ENCODE peak calls at places on chromosomes 2 and 18, in five cellular contexts. U is A549, A is IMR-90, P is GM12878, C is adrenal gland. I is an unnamed sample.

GRCh38 chr2:29213871-29214341 is 98.7 kb downstream of the CLIP4 start:
- DNase-seq in U (no peak), A (peak), P (no peak), C (peak), I (no peak)

GRCh38 chr2:120110507-120110906 is 97.6 kb downstream of the EPB41L5 start:
- DNase-seq in U (no peak), A (no peak), P (no peak), C (no peak), I (no peak)

GRCh38 chr2:201999289-201999688 is 34.4 kb upstream of the FZD7 start:
- DNase-seq in U (no peak), A (peak), P (no peak), C (no peak), I (peak)

GRCh38 chr2:187580462-187581124 is 26.4 kb upstream of the TFPI start:
- DNase-seq in U (peak), A (peak), P (no peak), C (no peak), I (no peak)

GRCh38 chr2:127676906-127677305 is 1.6 kb upstream of the LIMS2 start:
- DNase-seq in U (no peak), A (no peak), P (no peak), C (no peak), I (peak)

GRCh38 chr18:48711651-48712486 is 173.0 kb downstream of the CTIF start:
- DNase-seq in U (peak), A (peak), P (no peak), C (peak), I (peak)

GRCh38 chr2:132670104-132670960 is at the start of gene LYPD1:
- DNase-seq in U (peak), A (no peak), P (no peak), C (peak), I (peak)

GRCh38 chr18:10234912-10235439 is 219.5 kb upstream of the APCDD1 start:
- DNase-seq in U (no peak), A (peak), P (no peak), C (no peak), I (no peak)

GRCh38 chr2:214465386-214466146 is 54.7 kb downstream of the VWC2L start:
- DNase-seq in U (no peak), A (peak), P (no peak), C (no peak), I (peak)

GRCh38 chr18:45166341-45167108 is 448.8 kb upstream of the SLC14A2 start:
- DNase-seq in U (peak), A (peak), P (no peak), C (no peak), I (no peak)

GRCh38 chr2:235749121-235749780 is 255.4 kb downstream of the AGAP1 start:
- DNase-seq in U (no peak), A (peak), P (no peak), C (no peak), I (no peak)

GRCh38 chr18:74499633-74500032 is 3.5 kb downstream of the CNDP2 start:
- DNase-seq in U (no peak), A (no peak), P (peak), C (peak), I (peak)

GRCh38 chr2:110780461-110780860 is 48.1 kb downstream of the ACOXL start:
- DNase-seq in U (no peak), A (no peak), P (no peak), C (no peak), I (no peak)

GRCh38 chr2:129179199-129179598 is 800.3 kb upstream of the RAB6C start:
- DNase-seq in U (no peak), A (no peak), P (no peak), C (no peak), I (no peak)

GRCh38 chr18:69397096-69397495 is 3.6 kb upstream of the DOK6 start:
- DNase-seq in U (no peak), A (peak), P (no peak), C (no peak), I (no peak)

GRCh38 chr2:195575879-195576391 is 81.1 kb upstream of the SLC39A10 start:
- DNase-seq in U (peak), A (peak), P (no peak), C (no peak), I (no peak)
- H3K27ac ChIP-seq in U (peak), A (peak), P (no peak), C (no peak), I (no peak)

GRCh38 chr2:226717719-226718118 is 81.9 kb downstream of the IRS1 start:
- DNase-seq in U (no peak), A (no peak), P (no peak), C (no peak), I (no peak)
- TF ChIP-seq POLR2A in U (no peak), A (no peak), P (no peak), C (no peak), I (no peak)

DNA sequence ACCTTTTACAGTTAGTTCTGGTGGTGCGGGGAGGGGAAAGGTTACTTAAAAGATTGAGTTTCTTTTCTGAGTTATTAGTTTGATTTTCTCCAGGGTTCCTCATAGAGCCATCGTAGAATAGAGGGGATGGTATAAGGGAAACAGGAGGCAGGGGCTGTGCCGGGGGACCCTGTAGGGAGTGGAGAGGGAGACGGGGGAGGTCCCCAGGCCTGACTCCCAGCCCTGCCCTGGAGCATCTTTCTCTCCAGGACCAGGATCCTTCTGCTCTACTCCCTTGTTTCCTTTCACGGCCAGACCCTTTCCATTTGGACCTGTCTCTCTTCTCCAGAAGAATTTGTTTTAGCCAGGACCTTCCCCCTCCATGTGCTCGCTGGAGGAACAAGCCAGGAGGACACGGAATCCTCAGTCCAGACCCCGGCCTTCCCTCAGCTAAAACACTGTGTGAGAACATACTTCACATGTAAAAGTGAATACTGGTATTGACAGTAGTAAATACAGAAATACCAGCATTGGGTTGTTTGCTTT is 35.4 kb downstream of the DGKD start:
- DNase-seq in U (no peak), A (no peak), P (no peak), C (no peak), I (no peak)
- H3K27ac ChIP-seq in U (peak), A (no peak), P (no peak), C (no peak), I (no peak)

GRCh38 chr2:239805043-239805329 is 220.2 kb downstream of the NDUFA10 start:
- DNase-seq in U (no peak), A (no peak), P (no peak), C (peak), I (no peak)
- TF ChIP-seq POLR2A in U (no peak), A (no peak), P (no peak), C (no peak), I (no peak)

DNA sequence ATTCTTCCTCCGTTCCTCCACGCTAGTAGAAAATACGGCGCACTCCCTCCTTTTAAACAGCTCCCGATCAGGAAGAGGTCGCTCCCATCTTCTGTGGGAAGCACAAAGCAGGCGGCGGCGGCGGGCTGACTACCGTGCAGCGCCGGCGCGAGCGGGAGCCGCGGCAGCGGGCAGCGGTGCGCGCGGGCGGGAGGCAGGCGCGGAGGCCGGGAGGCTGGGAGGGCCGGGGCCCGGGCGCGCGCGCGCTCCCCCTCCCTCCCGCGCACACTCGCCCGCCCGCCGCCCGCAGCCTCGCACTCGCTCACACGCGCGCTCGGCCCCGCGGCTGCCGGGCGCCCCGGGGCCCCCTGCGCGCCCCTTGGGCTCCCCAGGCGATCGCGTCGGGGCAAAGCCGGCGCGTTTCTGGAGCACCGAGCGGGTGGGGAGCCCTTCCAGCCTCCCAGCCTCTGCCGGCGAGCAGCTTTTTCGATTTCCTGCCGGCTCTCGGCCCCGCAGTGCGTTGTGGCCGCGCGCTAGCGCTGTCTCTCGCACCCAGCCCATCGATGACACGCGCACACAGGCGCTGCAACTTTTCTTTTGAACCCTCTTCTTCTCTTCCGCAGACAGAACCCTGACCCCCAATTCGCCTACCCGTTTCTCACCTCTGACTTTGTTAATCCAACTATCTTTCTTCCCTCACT is at the start of gene SLC8A1:
- DNase-seq in U (peak), A (peak), P (no peak), C (no peak), I (peak)
- H3K27ac ChIP-seq in U (peak), A (peak), P (no peak), C (peak), I (peak)

I was measured in heart left ventricle.